ENCODE peak calls at places on chromosomes 11 and 22, in ten cellular contexts. One of them, this sample, is unnamed.

GRCh38 chr11:45238724-45239123 is 47.4 kb downstream of the SYT13 start:
- DNase-seq in SK-N-SH: no peak
- DNase-seq in naive thymus-derived CD8-positive, alpha-beta T cell: no peak
- DNase-seq in MG63: peak
- DNase-seq in hippocampal formation: no peak
- DNase-seq in type B pancreatic cell: no peak
- DNase-seq in epithelial cell of esophagus: peak
- DNase-seq in lung: no peak
- DNase-seq in upper lobe of right lung: no peak
- DNase-seq in NCI-H1105 treated with DMSO at 0.1 percent for 48 hours: no peak
- DNase-seq in this sample: no peak

GRCh38 chr11:125070699-125071254 is 7.7 kb downstream of the SLC37A2 start:
- DNase-seq in MG63: peak
- DNase-seq in epithelial cell of esophagus: peak
- DNase-seq in hippocampal formation: peak
- DNase-seq in upper lobe of right lung: peak
- DNase-seq in type B pancreatic cell: no peak
- DNase-seq in SK-N-SH: no peak
- DNase-seq in lung: peak
- DNase-seq in naive thymus-derived CD8-positive, alpha-beta T cell: no peak
- DNase-seq in NCI-H1105 treated with DMSO at 0.1 percent for 48 hours: no peak
- DNase-seq in this sample: peak

GRCh38 chr11:74019104-74019738 is 10.3 kb upstream of the UCP3 start:
- DNase-seq in SK-N-SH: no peak
- DNase-seq in lung: no peak
- DNase-seq in hippocampal formation: no peak
- DNase-seq in upper lobe of right lung: no peak
- DNase-seq in epithelial cell of esophagus: no peak
- DNase-seq in type B pancreatic cell: no peak
- DNase-seq in MG63: no peak
- DNase-seq in NCI-H1105 treated with DMSO at 0.1 percent for 48 hours: no peak
- DNase-seq in naive thymus-derived CD8-positive, alpha-beta T cell: no peak
- DNase-seq in this sample: no peak

GRCh38 chr11:114017723-114018122 is 41.8 kb upstream of the ZBTB16 start:
- DNase-seq in NCI-H1105 treated with DMSO at 0.1 percent for 48 hours: no peak
- DNase-seq in MG63: peak
- DNase-seq in hippocampal formation: no peak
- DNase-seq in type B pancreatic cell: no peak
- DNase-seq in lung: no peak
- DNase-seq in naive thymus-derived CD8-positive, alpha-beta T cell: no peak
- DNase-seq in upper lobe of right lung: no peak
- DNase-seq in epithelial cell of esophagus: no peak
- DNase-seq in SK-N-SH: no peak
- DNase-seq in this sample: no peak

GRCh38 chr11:72573380-72573949 is 100.8 kb downstream of the PDE2A start:
- DNase-seq in NCI-H1105 treated with DMSO at 0.1 percent for 48 hours: peak
- DNase-seq in SK-N-SH: peak
- DNase-seq in type B pancreatic cell: no peak
- DNase-seq in upper lobe of right lung: peak
- DNase-seq in hippocampal formation: no peak
- DNase-seq in MG63: peak
- DNase-seq in lung: no peak
- DNase-seq in naive thymus-derived CD8-positive, alpha-beta T cell: no peak
- DNase-seq in epithelial cell of esophagus: peak
- DNase-seq in this sample: no peak

GRCh38 chr11:20161230-20161918 is 1.1 kb upstream of the DBX1 start:
- DNase-seq in hippocampal formation: no peak
- DNase-seq in SK-N-SH: peak
- DNase-seq in type B pancreatic cell: no peak
- DNase-seq in epithelial cell of esophagus: no peak
- DNase-seq in upper lobe of right lung: no peak
- DNase-seq in lung: no peak
- DNase-seq in NCI-H1105 treated with DMSO at 0.1 percent for 48 hours: no peak
- DNase-seq in MG63: peak
- DNase-seq in naive thymus-derived CD8-positive, alpha-beta T cell: no peak
- DNase-seq in this sample: no peak

GRCh38 chr11:579830-580601 is 3.7 kb downstream of the PHRF1 start:
- DNase-seq in type B pancreatic cell: no peak
- DNase-seq in NCI-H1105 treated with DMSO at 0.1 percent for 48 hours: no peak
- DNase-seq in SK-N-SH: no peak
- DNase-seq in hippocampal formation: no peak
- DNase-seq in naive thymus-derived CD8-positive, alpha-beta T cell: no peak
- DNase-seq in upper lobe of right lung: no peak
- DNase-seq in MG63: no peak
- DNase-seq in lung: no peak
- DNase-seq in epithelial cell of esophagus: no peak
- DNase-seq in this sample: no peak

GRCh38 chr22:20129747-20130014 is 1.9 kb upstream of the ZDHHC8 start:
- DNase-seq in NCI-H1105 treated with DMSO at 0.1 percent for 48 hours: no peak
- DNase-seq in hippocampal formation: no peak
- DNase-seq in epithelial cell of esophagus: no peak
- DNase-seq in upper lobe of right lung: no peak
- DNase-seq in naive thymus-derived CD8-positive, alpha-beta T cell: no peak
- DNase-seq in type B pancreatic cell: no peak
- DNase-seq in SK-N-SH: no peak
- DNase-seq in lung: no peak
- DNase-seq in MG63: no peak
- DNase-seq in this sample: no peak

GRCh38 chr22:47126344-47126811 is 363.9 kb downstream of the TBC1D22A start:
- DNase-seq in epithelial cell of esophagus: no peak
- DNase-seq in MG63: no peak
- DNase-seq in type B pancreatic cell: no peak
- DNase-seq in lung: no peak
- DNase-seq in hippocampal formation: no peak
- DNase-seq in SK-N-SH: no peak
- DNase-seq in NCI-H1105 treated with DMSO at 0.1 percent for 48 hours: no peak
- DNase-seq in naive thymus-derived CD8-positive, alpha-beta T cell: no peak
- DNase-seq in upper lobe of right lung: peak
- DNase-seq in this sample: no peak

GRCh38 chr22:22721681-22722309 is 77.4 kb downstream of the GGTLC2 start:
- DNase-seq in upper lobe of right lung: peak
- DNase-seq in type B pancreatic cell: no peak
- DNase-seq in MG63: peak
- DNase-seq in lung: no peak
- DNase-seq in SK-N-SH: no peak
- DNase-seq in epithelial cell of esophagus: peak
- DNase-seq in naive thymus-derived CD8-positive, alpha-beta T cell: no peak
- DNase-seq in hippocampal formation: no peak
- DNase-seq in NCI-H1105 treated with DMSO at 0.1 percent for 48 hours: no peak
- DNase-seq in this sample: peak

GRCh38 chr22:50676211-50676636 is 3.6 kb downstream of the SHANK3 start:
- DNase-seq in MG63: no peak
- DNase-seq in epithelial cell of esophagus: no peak
- DNase-seq in type B pancreatic cell: peak
- DNase-seq in NCI-H1105 treated with DMSO at 0.1 percent for 48 hours: no peak
- DNase-seq in upper lobe of right lung: no peak
- DNase-seq in hippocampal formation: no peak
- DNase-seq in lung: no peak
- DNase-seq in SK-N-SH: no peak
- DNase-seq in naive thymus-derived CD8-positive, alpha-beta T cell: no peak
- DNase-seq in this sample: no peak

GRCh38 chr22:48594016-48594756 is 1233.5 kb downstream of the BRD1 start:
- DNase-seq in epithelial cell of esophagus: no peak
- DNase-seq in lung: no peak
- DNase-seq in naive thymus-derived CD8-positive, alpha-beta T cell: no peak
- DNase-seq in SK-N-SH: peak
- DNase-seq in hippocampal formation: no peak
- DNase-seq in NCI-H1105 treated with DMSO at 0.1 percent for 48 hours: no peak
- DNase-seq in MG63: no peak
- DNase-seq in type B pancreatic cell: no peak
- DNase-seq in upper lobe of right lung: no peak
- DNase-seq in this sample: no peak

GRCh38 chr22:24145446-24146189 is 35.7 kb upstream of the SUSD2 start:
- DNase-seq in lung: no peak
- DNase-seq in MG63: no peak
- DNase-seq in NCI-H1105 treated with DMSO at 0.1 percent for 48 hours: no peak
- DNase-seq in type B pancreatic cell: no peak
- DNase-seq in SK-N-SH: no peak
- DNase-seq in hippocampal formation: no peak
- DNase-seq in upper lobe of right lung: no peak
- DNase-seq in naive thymus-derived CD8-positive, alpha-beta T cell: no peak
- DNase-seq in epithelial cell of esophagus: no peak
- DNase-seq in this sample: no peak

GRCh38 chr22:42256930-42257329 is 13.5 kb downstream of the TCF20 start:
- DNase-seq in NCI-H1105 treated with DMSO at 0.1 percent for 48 hours: no peak
- DNase-seq in lung: no peak
- DNase-seq in epithelial cell of esophagus: no peak
- DNase-seq in naive thymus-derived CD8-positive, alpha-beta T cell: no peak
- DNase-seq in type B pancreatic cell: no peak
- DNase-seq in SK-N-SH: no peak
- DNase-seq in hippocampal formation: no peak
- DNase-seq in upper lobe of right lung: no peak
- DNase-seq in MG63: no peak
- DNase-seq in this sample: no peak

GRCh38 chr11:64268687-64269379 is 15.6 kb downstream of the BAD start:
- DNase-seq in naive thymus-derived CD8-positive, alpha-beta T cell: no peak
- DNase-seq in SK-N-SH: peak
- DNase-seq in type B pancreatic cell: no peak
- DNase-seq in NCI-H1105 treated with DMSO at 0.1 percent for 48 hours: peak
- DNase-seq in upper lobe of right lung: peak
- DNase-seq in epithelial cell of esophagus: peak
- DNase-seq in MG63: peak
- DNase-seq in lung: no peak
- DNase-seq in hippocampal formation: no peak
- DNase-seq in this sample: no peak

GRCh38 chr11:64253481-64253880 is 2.2 kb downstream of the PLCB3 start:
- DNase-seq in MG63: no peak
- DNase-seq in NCI-H1105 treated with DMSO at 0.1 percent for 48 hours: no peak
- DNase-seq in epithelial cell of esophagus: no peak
- DNase-seq in lung: no peak
- DNase-seq in type B pancreatic cell: no peak
- DNase-seq in SK-N-SH: no peak
- DNase-seq in hippocampal formation: peak
- DNase-seq in upper lobe of right lung: peak
- DNase-seq in naive thymus-derived CD8-positive, alpha-beta T cell: no peak
- DNase-seq in this sample: no peak

GRCh38 chr11:96074551-96075309 is 150.8 kb upstream of the MTMR2 start:
- DNase-seq in lung: no peak
- DNase-seq in naive thymus-derived CD8-positive, alpha-beta T cell: no peak
- DNase-seq in type B pancreatic cell: no peak
- DNase-seq in hippocampal formation: no peak
- DNase-seq in NCI-H1105 treated with DMSO at 0.1 percent for 48 hours: no peak
- DNase-seq in epithelial cell of esophagus: no peak
- DNase-seq in upper lobe of right lung: no peak
- DNase-seq in MG63: no peak
- DNase-seq in SK-N-SH: peak
- DNase-seq in this sample: no peak

GRCh38 chr11:124421043-124421442 is 3.6 kb downstream of the OR8B4 start:
- DNase-seq in upper lobe of right lung: no peak
- DNase-seq in MG63: no peak
- DNase-seq in lung: no peak
- DNase-seq in naive thymus-derived CD8-positive, alpha-beta T cell: no peak
- DNase-seq in NCI-H1105 treated with DMSO at 0.1 percent for 48 hours: peak
- DNase-seq in SK-N-SH: no peak
- DNase-seq in epithelial cell of esophagus: no peak
- DNase-seq in type B pancreatic cell: no peak
- DNase-seq in hippocampal formation: no peak
- DNase-seq in this sample: no peak

GRCh38 chr11:2378527-2379210 is 1.6 kb downstream of the CD81 start:
- DNase-seq in lung: no peak
- DNase-seq in NCI-H1105 treated with DMSO at 0.1 percent for 48 hours: no peak
- DNase-seq in epithelial cell of esophagus: no peak
- DNase-seq in hippocampal formation: no peak
- DNase-seq in naive thymus-derived CD8-positive, alpha-beta T cell: no peak
- DNase-seq in MG63: no peak
- DNase-seq in type B pancreatic cell: no peak
- DNase-seq in SK-N-SH: peak
- DNase-seq in upper lobe of right lung: no peak
- DNase-seq in this sample: no peak

This sample was measured in esophagus muscularis mucosa.